ENCODE peak calls at places on chromosomes 7 and 10, in ten cellular contexts. I is HCT116, W is lower lobe of right lung, P is PC-9, F is foreskin fibroblast, H is HepG2, A is heart left ventricle, Z is kidney, B is gastrocnemius medialis, U is fibroblast of the aortic adventitia. V is an unnamed sample.

GRCh38 chr7:105975770-105976428 is 12.8 kb downstream of the CDHR3 start:
- DNase-seq in W (no peak), H (no peak), A (no peak), U (peak; percentile 29), Z (no peak), B (no peak), I (no peak), P (no peak), F (peak; percentile 13), V (no peak)

GRCh38 chr7:38374507-38374906 is 101.1 kb upstream of the TARP start:
- DNase-seq in I (no peak), A (no peak), F (peak; percentile 9), Z (no peak), H (peak; percentile 11), B (no peak), U (peak; percentile 48), W (no peak), P (no peak), V (peak; percentile 54)

GRCh38 chr7:140625908-140626868 is 14.4 kb downstream of the DENND2A start:
- DNase-seq in F (peak; percentile 88), H (no peak), P (peak; percentile 95), W (peak; percentile 64), U (peak; percentile 99), I (no peak), Z (peak; percentile 94), A (peak; percentile 92), B (peak; percentile 81), V (peak; percentile 57)

GRCh38 chr7:144529269-144529926 is 125.9 kb upstream of the NOBOX start:
- DNase-seq in P (no peak), U (no peak), A (no peak), I (no peak), W (no peak), F (no peak), B (no peak), Z (no peak), H (no peak), V (no peak)

GRCh38 chr7:104838537-104839299 is 175.3 kb upstream of the KMT2E start:
- DNase-seq in B (no peak), A (no peak), F (no peak), U (no peak), I (no peak), Z (no peak), W (no peak), P (no peak), H (no peak), V (no peak)

GRCh38 chr7:144668503-144668902 is 167.3 kb downstream of the TPK1 start:
- DNase-seq in H (no peak), F (no peak), W (no peak), Z (no peak), A (no peak), I (no peak), U (no peak), P (no peak), B (no peak), V (peak; percentile 31)

GRCh38 chr7:141144921-141145629 is 71.2 kb downstream of the TMEM178B start:
- DNase-seq in P (no peak), F (no peak), I (no peak), A (no peak), Z (no peak), H (no peak), W (no peak), B (no peak), U (no peak), V (no peak)

GRCh38 chr10:70430489-70431445 is 10.7 kb downstream of the NODAL start:
- DNase-seq in W (no peak), A (peak; percentile 82), P (no peak), F (peak; percentile 80), I (no peak), B (peak; percentile 89), Z (no peak), H (peak; percentile 80), U (peak; percentile 67), V (peak; percentile 46)

GRCh38 chr7:157840174-157840912 is 503.5 kb downstream of the DNAJB6 start:
- DNase-seq in I (no peak), H (no peak), Z (peak; percentile 48), W (no peak), U (no peak), P (no peak), B (no peak), F (no peak), A (no peak), V (no peak)

GRCh38 chr7:157841757-157842390 is 505.1 kb downstream of the DNAJB6 start:
- DNase-seq in B (no peak), F (no peak), W (no peak), H (no peak), I (no peak), U (no peak), P (no peak), A (no peak), Z (peak; percentile 30), V (peak; percentile 73)

GRCh38 chr7:157840913-157841756 is 504.3 kb downstream of the DNAJB6 start:
- DNase-seq in Z (peak; percentile 39), U (no peak), F (no peak), W (peak; percentile 35), B (no peak), A (no peak), P (no peak), H (no peak), I (no peak), V (peak; percentile 92)

GRCh38 chr7:157839226-157839625 is 502.4 kb downstream of the DNAJB6 start:
- DNase-seq in A (no peak), H (no peak), I (no peak), Z (peak; percentile 6), W (no peak), B (no peak), F (no peak), U (no peak), P (no peak), V (no peak)

GRCh38 chr7:157839672-157840167 is 502.9 kb downstream of the DNAJB6 start:
- DNase-seq in I (no peak), U (no peak), B (no peak), F (no peak), A (no peak), W (no peak), P (no peak), Z (peak; percentile 6), H (no peak), V (no peak)
- H3K4me3 ChIP-seq in I (no peak overlapping the region), U (no peak overlapping the region), B (no peak overlapping the region), F (no peak overlapping the region), A (no peak overlapping the region), W (no peak overlapping the region), P (no peak overlapping the region), Z (no peak overlapping the region), H (no peak overlapping the region), V (no peak overlapping the region)

GRCh38 chr10:104351067-104351681 is 2.5 kb upstream of the CFAP58 start:
- DNase-seq in Z (no peak), P (no peak), F (peak; percentile 73), W (no peak), U (peak; percentile 67), H (no peak), I (no peak), A (no peak), B (no peak), V (no peak)

GRCh38 chr10:104351919-104352318 is 1.7 kb upstream of the CFAP58 start:
- DNase-seq in Z (no peak), B (no peak), W (no peak), A (no peak), U (no peak), H (no peak), I (no peak), P (no peak), F (no peak), V (no peak)

GRCh38 chr10:104348601-104349000 is 5.0 kb upstream of the CFAP58 start:
- DNase-seq in H (no peak), A (no peak), I (no peak), U (no peak), P (no peak), W (no peak), Z (no peak), B (no peak), F (no peak), V (no peak)

GRCh38 chr10:104349623-104350142 is 4.0 kb upstream of the CFAP58 start:
- DNase-seq in H (peak; percentile 79), A (no peak), I (no peak), Z (no peak), W (no peak), P (no peak), F (peak; percentile 43), U (peak; percentile 78), B (no peak), V (no peak)

DNA sequence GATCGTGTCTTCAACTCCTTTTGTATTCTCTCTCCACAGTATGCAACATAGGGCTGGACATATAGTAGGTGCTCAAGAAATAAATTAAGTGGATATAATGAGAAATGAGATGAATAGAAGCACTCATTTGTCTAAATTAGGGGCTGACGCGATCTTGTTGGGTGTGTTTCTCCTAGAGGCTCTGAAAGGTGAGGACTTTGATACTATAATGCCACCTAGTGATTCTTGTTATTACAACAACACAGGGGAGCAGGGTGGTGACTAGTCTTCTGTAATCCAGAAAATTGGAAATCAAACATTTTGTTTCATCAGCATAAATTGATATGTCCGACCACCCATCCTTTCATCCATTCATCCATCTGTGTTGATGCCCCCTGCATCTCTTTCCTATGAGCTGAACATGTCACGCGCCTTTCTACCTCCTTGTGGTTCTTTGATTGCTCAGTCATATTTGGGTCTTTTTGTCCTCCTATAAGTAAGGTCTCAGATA is 3.4 kb upstream of the CFAP58 start:
- DNase-seq in P (no peak), F (peak; percentile 52), W (no peak), U (peak; percentile 85), B (no peak), A (no peak), H (peak; percentile 66), Z (no peak), I (peak; percentile 70), V (peak; percentile 30)
- H3K4me3 ChIP-seq in P (peak overlapping the region; percentile 40), F (no peak overlapping the region), W (peak overlapping the region; percentile 22), U (no peak overlapping the region), B (peak overlapping the region; percentile 7), A (peak overlapping the region; percentile 42), H (peak overlapping the region; percentile 46), Z (peak overlapping the region; percentile 32), I (peak overlapping the region; percentile 10), V (no peak overlapping the region)

DNA sequence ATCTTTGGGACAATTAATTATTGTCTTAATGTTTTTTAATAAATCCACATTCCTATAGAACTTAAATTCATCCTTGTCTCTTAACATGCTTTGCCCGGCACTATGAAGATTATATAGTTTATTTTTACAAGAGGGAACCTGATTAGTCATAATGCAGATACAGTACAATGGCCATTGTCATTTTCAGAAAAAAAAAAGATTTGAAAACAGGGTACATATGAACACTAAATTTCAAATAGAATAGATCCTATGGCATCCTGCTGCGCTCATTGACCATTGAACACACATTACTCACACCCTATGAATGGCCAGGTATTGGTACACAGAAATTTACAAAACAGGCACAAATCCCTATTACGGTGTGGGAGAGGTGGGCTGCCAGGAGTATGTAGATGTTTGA is 2.0 kb upstream of the KLF6 start:
- DNase-seq in Z (no peak), H (no peak), I (no peak), W (no peak), U (no peak), B (no peak), P (no peak), F (no peak), A (no peak), V (no peak)
- H3K4me3 ChIP-seq in Z (peak overlapping the region; percentile 90), H (no peak overlapping the region), I (no peak overlapping the region), W (no peak overlapping the region), U (no peak overlapping the region), B (no peak overlapping the region), P (no peak overlapping the region), F (no peak overlapping the region), A (no peak overlapping the region), V (no peak overlapping the region)

GRCh38 chr7:131218727-131219128 is 108.9 kb upstream of the MKLN1 start:
- DNase-seq in H (no peak), P (no peak), B (no peak), W (no peak), U (no peak), A (no peak), Z (no peak), I (no peak), F (no peak), V (no peak)

GRCh38 chr7:131221061-131221460 is 106.6 kb upstream of the MKLN1 start:
- DNase-seq in F (no peak), P (no peak), W (no peak), A (no peak), U (no peak), H (no peak), I (no peak), Z (no peak), B (no peak), V (no peak)

GRCh38 chr7:131223151-131223550 is 104.5 kb upstream of the MKLN1 start:
- DNase-seq in H (no peak), Z (no peak), U (no peak), F (no peak), I (no peak), W (no peak), P (no peak), A (no peak), B (no peak), V (no peak)

GRCh38 chr7:131222171-131222570 is 105.5 kb upstream of the MKLN1 start:
- DNase-seq in B (no peak), P (no peak), I (no peak), H (no peak), Z (no peak), A (no peak), U (no peak), W (no peak), F (no peak), V (no peak)

DNA sequence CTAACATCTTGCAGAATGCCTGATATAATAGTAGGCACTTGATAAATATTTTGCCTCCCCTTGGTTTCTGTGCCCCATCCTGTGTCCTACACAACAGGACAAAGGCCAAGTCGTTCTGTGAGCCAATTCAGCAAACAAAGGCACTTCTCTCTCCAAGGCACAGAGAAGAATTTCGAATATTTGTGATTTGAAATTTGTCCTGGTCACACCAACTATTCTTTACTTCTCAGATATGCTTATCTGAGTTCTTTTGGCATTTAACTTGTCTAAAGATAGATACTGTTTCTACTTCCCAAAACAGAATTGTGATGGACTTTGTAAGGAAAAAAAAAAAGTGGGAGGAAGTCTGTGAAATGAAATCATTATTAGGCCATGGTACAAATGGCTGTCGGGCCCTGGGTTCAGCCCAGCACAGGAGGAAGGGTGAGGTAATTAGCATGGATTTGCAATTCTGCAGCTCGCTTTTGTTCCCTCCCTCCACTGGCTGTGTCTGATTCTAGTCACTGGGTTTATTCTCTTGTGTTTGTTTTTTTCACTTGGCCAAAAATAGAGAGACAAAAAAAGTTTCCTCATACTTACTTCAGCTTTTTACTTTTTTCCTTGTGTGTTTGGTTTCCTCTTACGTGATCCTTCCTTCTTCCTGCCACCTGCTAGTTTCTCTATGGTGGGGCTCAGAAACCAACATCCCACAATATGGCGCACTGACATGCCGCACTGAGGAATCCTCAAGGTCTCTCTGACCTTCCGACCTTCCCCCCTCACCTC is 108.2 kb upstream of the MKLN1 start:
- DNase-seq in H (peak; percentile 37), F (no peak), W (peak; percentile 62), P (no peak), Z (no peak), B (peak; percentile 56), I (no peak), U (peak; percentile 75), A (peak; percentile 59), V (peak; percentile 51)
- H3K4me3 ChIP-seq in H (no peak overlapping the region), F (no peak overlapping the region), W (no peak overlapping the region), P (no peak overlapping the region), Z (no peak overlapping the region), B (no peak overlapping the region), I (no peak overlapping the region), U (no peak overlapping the region), A (no peak overlapping the region), V (no peak overlapping the region)

V was measured in H7.